ENCODE peak calls at places on chromosomes 16 and 17, in seven cellular contexts. H, M, B, X, Y, S and K are unnamed samples.

GRCh38 chr17:61495161-61495857 is 43.1 kb downstream of the TBX4 start:
- DNase-seq in H (no peak), M (no peak), B (no peak), X (no peak), Y (no peak), S (no peak), K (no peak)

GRCh38 chr17:63435681-63436522 is 10.2 kb downstream of the CYB561 start:
- DNase-seq in H (no peak), M (peak; percentile 21), B (no peak), X (no peak), Y (no peak), S (no peak), K (no peak)

GRCh38 chr16:56332464-56333079 is 92.8 kb downstream of the AMFR start:
- DNase-seq in H (no peak), M (no peak), B (peak; percentile 85), X (peak; percentile 25), Y (peak; percentile 79), S (peak; percentile 78), K (peak; percentile 90)

GRCh38 chr17:1328437-1328836 is 49.0 kb downstream of the TRARG1 start:
- DNase-seq in H (no peak), M (no peak), B (no peak), X (no peak), Y (no peak), S (no peak), K (no peak)

GRCh38 chr16:83015871-83016270 is 389.1 kb downstream of the CDH13 start:
- DNase-seq in H (no peak), M (peak; percentile 34), B (no peak), X (no peak), Y (no peak), S (no peak), K (no peak)

GRCh38 chr16:75257886-75258806 is 6.7 kb upstream of the BCAR1 start:
- DNase-seq in H (no peak), M (no peak), B (peak; percentile 55), X (no peak), Y (no peak), S (no peak), K (no peak)

GRCh38 chr17:15377608-15378007 is 36.2 kb upstream of the TEKT3 start:
- DNase-seq in H (no peak), M (no peak), B (no peak), X (no peak), Y (no peak), S (peak; percentile 89), K (no peak)

GRCh38 chr16:89201467-89202377 is 1.4 kb upstream of the SLC22A31 start:
- DNase-seq in H (peak; percentile 56), M (peak; percentile 37), B (peak; percentile 90), X (peak; percentile 47), Y (peak; percentile 86), S (peak; percentile 78), K (peak; percentile 83)

GRCh38 chr16:20393801-20394637 is 10.5 kb downstream of the PDILT start:
- DNase-seq in H (no peak), M (no peak), B (no peak), X (no peak), Y (no peak), S (no peak), K (no peak)

GRCh38 chr16:78274771-78275170 is 175.3 kb downstream of the WWOX start:
- DNase-seq in H (no peak), M (no peak), B (no peak), X (no peak), Y (no peak), S (no peak), K (no peak)

GRCh38 chr16:69132424-69133252 is at the start of the genes CHTF8 and UTP4:
- DNase-seq in H (peak; percentile 77), M (peak; percentile 57), B (peak; percentile 94), X (peak; percentile 84), Y (peak; percentile 94), S (peak; percentile 79), K (peak; percentile 92)

GRCh38 chr16:76573281-76573680 is 296.1 kb downstream of the CNTNAP4 start:
- DNase-seq in H (no peak), M (no peak), B (no peak), X (no peak), Y (no peak), S (no peak), K (no peak)

GRCh38 chr16:31033709-31034492 is 543 bp downstream of the STX4 start:
- DNase-seq in H (peak; percentile 82), M (peak; percentile 65), B (peak; percentile 96), X (peak; percentile 89), Y (peak; percentile 94), S (peak; percentile 89), K (peak; percentile 96)

GRCh38 chr16:19583665-19584300 is 28.3 kb downstream of the VPS35L start:
- DNase-seq in H (no peak), M (peak; percentile 44), B (no peak), X (no peak), Y (no peak), S (peak; percentile 77), K (peak; percentile 48)

GRCh38 chr17:36503456-36504155 is 17.1 kb downstream of the ZNHIT3 start:
- DNase-seq in H (no peak), M (no peak), B (no peak), X (no peak), Y (no peak), S (no peak), K (no peak)

GRCh38 chr17:13671341-13671740 is 69.6 kb upstream of the HS3ST3A1 start:
- DNase-seq in H (no peak), M (no peak), B (no peak), X (no peak), Y (no peak), S (no peak), K (no peak)

GRCh38 chr16:56848056-56848936 is 16.7 kb upstream of the SLC12A3 start:
- DNase-seq in H (no peak), M (peak; percentile 43), B (peak; percentile 61), X (peak; percentile 41), Y (no peak), S (no peak), K (no peak)

GRCh38 chr16:81652798-81653505 is 126.1 kb upstream of the PLCG2 start:
- DNase-seq in H (no peak), M (no peak), B (no peak), X (no peak), Y (no peak), S (no peak), K (no peak)
- H3K4me1 ChIP-seq in H (no peaks in the 10 kb centered on the region), M (no peaks in the 10 kb centered on the region), B (no peaks in the 10 kb centered on the region), X (no peaks in the 10 kb centered on the region), Y (no peaks in the 10 kb centered on the region), S (peaks cover 20% of the 10 kb centered on the region), K (peaks cover 7% of the 10 kb centered on the region)

DNA sequence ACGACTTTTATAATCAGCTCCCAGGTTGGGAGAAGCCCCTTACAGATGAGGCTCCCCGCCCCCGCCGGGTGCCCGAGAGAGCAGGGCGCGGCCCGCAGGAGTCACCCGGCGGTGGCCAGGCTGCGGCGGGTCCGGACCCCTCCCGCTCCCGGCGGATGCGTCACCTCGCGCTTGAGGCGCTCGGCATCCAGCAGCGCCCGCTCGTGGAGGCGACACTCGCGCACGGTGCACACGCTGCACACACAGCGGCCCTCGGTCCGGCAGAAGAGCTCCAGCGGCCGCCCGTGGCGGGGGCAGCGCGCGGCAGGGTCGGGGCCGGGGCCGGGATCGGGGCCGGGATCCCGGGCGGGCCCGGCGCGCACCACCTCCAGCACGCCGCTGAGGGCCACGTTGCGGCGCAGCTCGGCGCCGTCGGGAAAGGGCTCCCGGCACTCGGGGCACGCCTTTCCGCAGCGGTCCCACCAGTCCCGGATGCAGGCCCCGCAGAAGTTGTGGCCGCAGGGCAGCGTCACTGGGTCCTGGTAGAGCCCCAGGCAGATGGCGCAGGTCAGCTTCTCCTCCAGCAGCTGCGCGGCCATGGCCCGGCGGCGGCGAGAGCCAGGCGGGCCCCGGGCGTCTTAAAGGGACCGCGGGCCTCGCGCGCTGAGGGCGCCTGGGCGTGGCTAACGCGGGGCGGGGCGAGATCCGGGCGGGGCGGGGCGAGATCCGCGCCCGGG is at the start of gene TRIM65:
- DNase-seq in H (peak; percentile 72), M (peak; percentile 42), B (peak; percentile 95), X (peak; percentile 88), Y (peak; percentile 94), S (peak; percentile 56), K (peak; percentile 81)
- TF ChIP-seq CTCF in H (peak; percentile 39), M (peak; percentile 65), B (peak; percentile 50), X (peak; percentile 35), Y (peak; percentile 55), S (peak; percentile 64), K (peak; percentile 16)

GRCh38 chr16:10107081-10107480 is 75.1 kb downstream of the GRIN2A start:
- DNase-seq in H (no peak), M (no peak), B (no peak), X (no peak), Y (no peak), S (no peak), K (no peak)

GRCh38 chr16:10111156-10111761 is 71.0 kb downstream of the GRIN2A start:
- DNase-seq in H (no peak), M (no peak), B (no peak), X (no peak), Y (no peak), S (no peak), K (no peak)

GRCh38 chr16:10113248-10113647 is 69.0 kb downstream of the GRIN2A start:
- DNase-seq in H (no peak), M (no peak), B (no peak), X (no peak), Y (no peak), S (no peak), K (no peak)

GRCh38 chr16:10114411-10114810 is 67.8 kb downstream of the GRIN2A start:
- DNase-seq in H (no peak), M (no peak), B (no peak), X (peak; percentile 33), Y (no peak), S (no peak), K (no peak)

DNA sequence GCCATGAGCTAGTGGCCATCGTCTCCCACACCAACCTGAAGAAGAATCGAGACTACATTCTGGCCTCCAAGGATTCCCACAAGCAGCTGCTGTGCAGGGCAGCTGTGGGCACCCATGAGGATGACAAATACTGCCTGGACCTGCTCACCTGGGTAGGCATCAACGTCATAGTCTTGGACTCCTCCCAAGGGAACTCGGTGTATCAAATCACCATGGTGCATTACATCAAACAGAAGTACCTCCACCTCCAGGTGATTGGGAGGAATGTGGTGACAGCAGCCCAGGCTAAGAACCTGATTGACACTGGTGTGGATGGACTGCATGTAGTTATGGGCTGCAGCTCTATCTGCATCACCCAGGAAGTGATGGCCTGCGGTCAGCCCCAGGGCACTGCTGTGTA is 70.2 kb downstream of the GRIN2A start:
- DNase-seq in H (no peak), M (no peak), B (no peak), X (no peak), Y (no peak), S (no peak), K (no peak)
- H3K27ac ChIP-seq in H (no peak overlapping the region), M (no peak overlapping the region), B (no peak overlapping the region), X (no peak overlapping the region), Y (no peak overlapping the region), S (no peak overlapping the region), K (no peak overlapping the region)

GRCh38 chr17:78425429-78425828 is 47.0 kb downstream of the PGS1 start:
- DNase-seq in H (no peak), M (no peak), B (no peak), X (no peak), Y (no peak), S (no peak), K (no peak)

GRCh38 chr17:78426293-78426879 is 47.9 kb downstream of the PGS1 start:
- DNase-seq in H (no peak), M (no peak), B (no peak), X (no peak), Y (no peak), S (no peak), K (no peak)

GRCh38 chr17:78422267-78422605 is 43.8 kb downstream of the PGS1 start:
- DNase-seq in H (no peak), M (no peak), B (no peak), X (no peak), Y (no peak), S (no peak), K (no peak)

GRCh38 chr17:78422872-78423588 is 44.6 kb downstream of the PGS1 start:
- DNase-seq in H (no peak), M (no peak), B (no peak), X (no peak), Y (no peak), S (no peak), K (no peak)

GRCh38 chr17:78423961-78424747 is 45.7 kb downstream of the PGS1 start:
- DNase-seq in H (no peak), M (no peak), B (no peak), X (no peak), Y (no peak), S (no peak), K (no peak)
- H3K4me1 ChIP-seq in H (no peaks in the 10 kb centered on the region), M (no peaks in the 10 kb centered on the region), B (peaks cover 6% of the 10 kb centered on the region), X (no peaks in the 10 kb centered on the region), Y (peaks cover 8% of the 10 kb centered on the region), S (peaks cover 29% of the 10 kb centered on the region), K (no peaks in the 10 kb centered on the region)